ENCODE peak calls at places on chromosomes 2 and 18, in six cellular contexts. F is astrocyte of the spinal cord, Q is BJ, T is nephron progenitor cell, Y is cardiac muscle cell, C is psoas muscle. L is an unnamed sample.

GRCh38 chr2:23413641-23414040 is 28.7 kb downstream of the KLHL29 start:
- DNase-seq in F (no peak), Q (no peak), T (no peak), Y (no peak), C (no peak), L (no peak)

GRCh38 chr2:233746475-233747282 is 13.4 kb upstream of the UGT1A1 start:
- DNase-seq in F (no peak), Q (no peak), T (no peak), Y (no peak), C (no peak), L (no peak)

GRCh38 chr18:31943895-31944816 is 1.2 kb upstream of the TRAPPC8 start:
- DNase-seq in F (no peak), Q (no peak), T (no peak), Y (no peak), C (no peak), L (peak)

GRCh38 chr18:55354795-55355194 is 233.2 kb downstream of the TCF4 start:
- DNase-seq in F (peak), Q (no peak), T (no peak), Y (no peak), C (no peak), L (no peak)

GRCh38 chr2:42793314-42794270 is 1.2 kb upstream of the HAAO start:
- DNase-seq in F (no peak), Q (no peak), T (no peak), Y (no peak), C (no peak), L (no peak)

GRCh38 chr2:236786786-236787185 is 217.2 kb downstream of the ACKR3 start:
- DNase-seq in F (no peak), Q (no peak), T (no peak), Y (no peak), C (no peak), L (no peak)

GRCh38 chr2:222423632-222424280 is 587 bp upstream of the SGPP2 start:
- DNase-seq in F (no peak), Q (no peak), T (no peak), Y (no peak), C (no peak), L (peak)

GRCh38 chr2:240789051-240789453 is 31.0 kb downstream of the KIF1A start:
- DNase-seq in F (no peak), Q (no peak), T (peak), Y (no peak), C (peak), L (no peak)

GRCh38 chr2:227161947-227162346 is 2.1 kb downstream of the COL4A4 start:
- DNase-seq in F (no peak), Q (no peak), T (no peak), Y (no peak), C (no peak), L (no peak)

GRCh38 chr2:230932556-230933511 is 7.8 kb upstream of the GPR55 start:
- DNase-seq in F (no peak), Q (peak), T (no peak), Y (no peak), C (peak), L (peak)

GRCh38 chr18:59229191-59229590 is 9.2 kb downstream of the GRP start:
- DNase-seq in F (no peak), Q (no peak), T (no peak), Y (no peak), C (no peak), L (no peak)

GRCh38 chr18:48492880-48493279 is 46.0 kb upstream of the CTIF start:
- DNase-seq in F (no peak), Q (no peak), T (no peak), Y (no peak), C (no peak), L (peak)
- TF ChIP-seq CTCF in F (no peak), Q (no peak), T (no peak), Y (no peak), C (no peak), L (peak)

GRCh38 chr2:31286961-31287550 is 53.1 kb downstream of the EHD3 start:
- DNase-seq in F (no peak), Q (no peak), T (no peak), Y (no peak), C (no peak), L (no peak)
- TF ChIP-seq CTCF in F (no peak), Q (no peak), T (no peak), Y (no peak), C (no peak), L (no peak)

GRCh38 chr2:136171223-136171622 is 53.3 kb upstream of the CXCR4 start:
- DNase-seq in F (no peak), Q (no peak), T (no peak), Y (no peak), C (no peak), L (no peak)
- TF ChIP-seq CTCF in F (no peak), Q (no peak), T (no peak), Y (no peak), C (no peak), L (no peak)

DNA sequence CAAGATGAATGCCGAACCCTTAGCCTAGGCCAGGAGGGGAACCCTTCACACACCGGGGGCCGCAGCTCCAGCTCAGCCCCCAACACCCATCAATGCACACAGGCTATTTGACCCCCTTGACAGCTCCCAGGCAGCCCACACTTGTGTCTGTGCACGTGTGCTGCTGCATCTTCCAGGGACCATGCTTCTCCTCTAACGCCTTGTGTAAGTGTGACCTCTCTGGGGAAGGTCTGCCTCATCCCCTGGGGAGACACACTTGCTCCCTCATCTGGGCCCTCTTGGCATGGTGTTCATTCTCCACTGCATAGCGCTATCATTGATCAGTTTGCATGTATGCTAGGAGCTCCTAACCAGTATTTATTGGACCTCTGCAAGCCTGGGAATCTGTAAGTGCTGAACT is 120.0 kb upstream of the FHL2 start:
- DNase-seq in F (no peak), Q (no peak), T (no peak), Y (peak), C (no peak), L (no peak)
- TF ChIP-seq CTCF in F (no peak), Q (no peak), T (no peak), Y (no peak), C (no peak), L (peak)

DNA sequence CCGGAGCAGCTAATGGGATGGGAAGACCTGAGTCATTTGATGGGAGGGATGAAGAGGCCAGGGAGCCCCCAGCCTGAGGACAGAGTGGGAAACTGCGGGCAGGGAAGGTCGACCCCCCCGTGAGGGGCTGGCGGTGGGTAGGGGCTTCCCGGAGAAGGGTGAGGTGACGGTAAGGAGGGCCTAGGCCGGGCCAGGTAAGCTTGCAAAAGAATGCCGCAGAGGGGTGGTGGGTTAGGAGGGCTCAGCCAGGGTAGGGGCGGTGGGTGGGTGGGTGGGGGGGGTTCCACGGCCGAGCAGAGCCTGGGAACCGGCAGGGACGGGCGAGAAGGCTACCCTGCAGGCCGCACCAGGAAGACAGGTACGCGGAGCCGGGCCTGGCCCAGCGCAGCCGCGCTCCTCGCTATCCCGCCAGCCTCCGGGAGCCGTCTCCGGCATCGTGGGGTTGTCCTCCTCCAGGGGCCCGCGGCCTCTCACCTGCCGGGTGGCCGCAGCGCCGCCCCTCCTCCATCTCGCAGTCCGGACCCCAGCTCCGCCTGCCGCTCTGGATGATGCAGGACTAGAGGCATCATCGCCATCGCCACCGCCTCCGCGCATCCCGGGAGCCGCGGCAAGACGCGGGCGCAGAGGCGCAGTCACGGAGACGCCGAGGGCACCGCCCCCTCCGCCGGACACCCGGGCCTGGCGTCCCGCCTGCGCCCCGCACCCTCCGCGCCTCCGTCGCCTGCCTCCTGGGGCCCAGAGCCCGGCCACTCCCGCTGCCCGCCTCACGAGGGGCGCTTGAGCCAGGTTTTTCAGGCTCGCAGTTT is at the start of gene GPR75:
- DNase-seq in F (peak), Q (no peak), T (peak), Y (peak), C (peak), L (peak)
- TF ChIP-seq CTCF in F (no peak), Q (no peak), T (no peak), Y (no peak), C (no peak), L (no peak)

GRCh38 chr18:47755102-47755456 is 175.4 kb downstream of the SMAD2 start:
- DNase-seq in F (no peak), Q (no peak), T (no peak), Y (no peak), C (no peak), L (no peak)

GRCh38 chr18:47756364-47757016 is 174.0 kb downstream of the SMAD2 start:
- DNase-seq in F (peak), Q (no peak), T (peak), Y (peak), C (peak), L (peak)

GRCh38 chr18:47752796-47753645 is 177.4 kb downstream of the SMAD2 start:
- DNase-seq in F (no peak), Q (no peak), T (no peak), Y (no peak), C (no peak), L (no peak)

GRCh38 chr18:47754311-47755101 is 176.0 kb downstream of the SMAD2 start:
- DNase-seq in F (no peak), Q (no peak), T (peak), Y (peak), C (no peak), L (peak)

GRCh38 chr18:47758000-47758399 is 172.5 kb downstream of the SMAD2 start:
- DNase-seq in F (no peak), Q (no peak), T (no peak), Y (no peak), C (no peak), L (peak)
- TF ChIP-seq CTCF in F (peak), Q (peak), T (peak), Y (peak), C (peak), L (peak)

DNA sequence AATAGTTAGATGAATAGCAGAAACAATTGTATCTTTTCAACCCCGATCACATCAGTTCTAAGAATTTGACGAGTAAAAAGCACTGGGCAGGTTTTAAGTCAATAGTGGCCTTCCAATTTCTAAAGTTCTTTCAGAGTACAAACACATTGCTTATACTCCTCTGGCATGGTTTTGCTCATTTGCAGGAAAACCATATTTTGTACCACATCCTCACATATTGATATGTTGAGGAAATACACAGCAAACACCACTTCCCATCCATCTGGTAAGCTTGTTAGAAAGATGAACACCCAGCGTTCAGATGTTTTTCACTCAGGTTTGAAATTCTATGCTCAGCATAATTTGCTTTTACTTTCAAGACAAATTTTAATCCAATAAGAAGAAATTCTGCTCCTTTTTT is 344.6 kb upstream of the ACVR2A start:
- DNase-seq in F (no peak), Q (no peak), T (no peak), Y (no peak), C (no peak), L (no peak)
- TF ChIP-seq CTCF in F (no peak), Q (no peak), T (no peak), Y (no peak), C (no peak), L (no peak)

DNA sequence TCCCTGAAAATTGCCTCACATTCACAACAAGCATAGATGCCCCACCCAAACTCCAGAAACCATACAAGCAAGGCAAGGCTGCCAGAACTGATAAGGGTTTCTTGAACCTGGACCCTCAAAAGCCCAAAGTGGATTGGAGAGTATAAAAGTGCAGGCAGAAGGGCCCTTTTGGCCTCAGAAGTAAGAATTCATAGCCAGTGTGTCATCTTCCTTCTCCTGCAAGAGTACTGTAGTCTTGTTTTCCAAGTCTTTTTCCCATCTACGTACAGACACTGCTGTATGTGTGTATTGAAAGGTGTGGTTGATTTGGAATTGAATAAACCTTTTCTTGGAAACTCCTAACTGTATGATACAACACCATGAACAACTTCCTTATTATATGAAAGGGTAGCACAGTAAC is 46.8 kb downstream of the ZC3H15 start:
- DNase-seq in F (peak), Q (no peak), T (no peak), Y (no peak), C (no peak), L (peak)
- TF ChIP-seq CTCF in F (no peak), Q (no peak), T (no peak), Y (no peak), C (no peak), L (no peak)

GRCh38 chr2:173402405-173402974 is 47.8 kb downstream of the CDCA7 start:
- DNase-seq in F (peak), Q (peak), T (peak), Y (peak), C (peak), L (peak)
- TF ChIP-seq CTCF in F (peak), Q (peak), T (peak), Y (peak), C (peak), L (peak)